ENCODE peak calls at places on chromosomes 16 and 17, in five cellular contexts. One of them, this sample, is unnamed. For H3K9me3 and H3K4me1, the result is how much of the 10 kb centered on the place peaks cover.

GRCh38 chr16:12231666-12232065 is 255.1 kb downstream of the SNX29 start:
- DNase-seq in adrenal gland: no peak
- DNase-seq in A549: no peak
- DNase-seq in endothelial cell of umbilical vein: peak
- DNase-seq in HepG2: no peak
- DNase-seq in this sample: no peak

GRCh38 chr17:81040791-81041337 is 5.9 kb downstream of the BAIAP2 start:
- DNase-seq in A549: peak
- DNase-seq in endothelial cell of umbilical vein: no peak
- DNase-seq in HepG2: peak
- DNase-seq in adrenal gland: peak
- DNase-seq in this sample: no peak

GRCh38 chr17:9513266-9513665 is 62.4 kb downstream of the STX8 start:
- DNase-seq in HepG2: no peak
- DNase-seq in endothelial cell of umbilical vein: no peak
- DNase-seq in adrenal gland: no peak
- DNase-seq in A549: no peak
- DNase-seq in this sample: no peak

GRCh38 chr17:68356520-68356919 is 65.2 kb downstream of the ARSG start:
- DNase-seq in A549: no peak
- DNase-seq in adrenal gland: no peak
- DNase-seq in HepG2: no peak
- DNase-seq in endothelial cell of umbilical vein: no peak
- DNase-seq in this sample: peak

GRCh38 chr16:68782198-68783174 is 45.4 kb downstream of the CDH1 start:
- DNase-seq in HepG2: no peak
- DNase-seq in endothelial cell of umbilical vein: no peak
- DNase-seq in A549: no peak
- DNase-seq in adrenal gland: no peak
- DNase-seq in this sample: no peak

GRCh38 chr16:81842564-81843242 is 63.6 kb downstream of the PLCG2 start:
- DNase-seq in endothelial cell of umbilical vein: no peak
- DNase-seq in adrenal gland: no peak
- DNase-seq in HepG2: no peak
- DNase-seq in A549: no peak
- DNase-seq in this sample: no peak

GRCh38 chr17:557371-557770 is 157.3 kb downstream of the VPS53 start:
- DNase-seq in HepG2: no peak
- DNase-seq in adrenal gland: no peak
- DNase-seq in A549: no peak
- DNase-seq in endothelial cell of umbilical vein: peak
- DNase-seq in this sample: no peak

GRCh38 chr17:79633154-79633553 is 22.3 kb upstream of the RBFOX3 start:
- DNase-seq in HepG2: no peak
- DNase-seq in A549: no peak
- DNase-seq in endothelial cell of umbilical vein: no peak
- DNase-seq in adrenal gland: peak
- DNase-seq in this sample: no peak

GRCh38 chr16:80283450-80284392 is 257.1 kb upstream of the DYNLRB2 start:
- DNase-seq in endothelial cell of umbilical vein: no peak
- DNase-seq in HepG2: no peak
- DNase-seq in A549: no peak
- DNase-seq in adrenal gland: no peak
- DNase-seq in this sample: no peak

GRCh38 chr17:7293821-7294613 is 422 bp downstream of the YBX2 start:
- DNase-seq in adrenal gland: no peak
- DNase-seq in A549: no peak
- DNase-seq in HepG2: peak
- DNase-seq in endothelial cell of umbilical vein: no peak
- DNase-seq in this sample: peak

GRCh38 chr17:31900877-31901276 is 631 bp downstream of the UTP6 start:
- DNase-seq in A549: peak
- DNase-seq in endothelial cell of umbilical vein: no peak
- DNase-seq in HepG2: peak
- DNase-seq in adrenal gland: no peak
- DNase-seq in this sample: peak

GRCh38 chr16:82819286-82819685 is 192.5 kb downstream of the CDH13 start:
- DNase-seq in A549: no peak
- DNase-seq in adrenal gland: no peak
- DNase-seq in endothelial cell of umbilical vein: no peak
- DNase-seq in HepG2: no peak
- DNase-seq in this sample: no peak

GRCh38 chr17:64326420-64327054 is 63.5 kb upstream of the TEX2 start:
- DNase-seq in HepG2: peak
- DNase-seq in adrenal gland: peak
- DNase-seq in A549: no peak
- DNase-seq in endothelial cell of umbilical vein: peak
- DNase-seq in this sample: no peak

DNA sequence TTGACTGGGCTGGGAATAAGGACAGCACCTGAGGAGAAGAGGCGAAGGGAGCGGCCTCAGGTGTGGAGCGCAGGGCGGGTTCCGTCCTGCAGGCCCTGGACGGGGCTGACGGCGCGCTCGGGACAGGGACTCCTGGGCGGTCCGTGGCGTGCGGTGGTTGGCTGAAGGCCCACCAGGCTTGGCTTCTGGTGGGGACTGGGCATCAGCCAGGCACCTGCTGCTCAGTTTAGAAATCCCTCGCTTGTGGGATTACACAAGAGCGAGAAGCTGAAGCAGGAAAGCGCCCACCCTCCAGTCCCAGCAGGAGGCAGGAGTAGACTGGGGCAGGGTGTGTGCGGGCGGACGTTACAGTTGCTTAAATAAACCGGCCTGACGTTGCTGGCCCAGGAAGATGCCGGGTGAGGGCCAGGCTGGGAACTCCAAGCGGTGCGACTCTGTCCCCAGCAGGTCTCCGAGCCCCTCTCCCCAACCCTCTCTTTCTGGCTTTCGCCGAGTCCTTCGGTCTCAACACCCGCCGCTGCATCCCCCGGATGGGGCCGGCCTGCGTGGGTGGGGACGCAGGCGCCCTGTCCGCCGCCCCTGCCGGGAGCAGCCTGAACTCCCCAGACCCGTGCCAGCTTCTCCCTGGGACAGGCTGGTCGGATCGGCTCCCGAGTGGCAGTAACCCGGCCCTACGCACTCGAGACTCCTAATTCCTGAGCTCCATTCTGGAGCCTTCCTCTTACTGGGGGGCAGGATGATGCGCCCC is 639 bp downstream of the MIF4GD start:
- DNase-seq in HepG2: peak
- DNase-seq in A549: peak
- DNase-seq in adrenal gland: peak
- DNase-seq in endothelial cell of umbilical vein: peak
- DNase-seq in this sample: peak
- H3K27ac ChIP-seq in HepG2: peak
- H3K27ac ChIP-seq in A549: peak
- H3K27ac ChIP-seq in adrenal gland: peak
- H3K27ac ChIP-seq in endothelial cell of umbilical vein: peak
- H3K27ac ChIP-seq in this sample: peak

GRCh38 chr16:84818989-84819643 is 669 bp upstream of the CRISPLD2 start:
- DNase-seq in endothelial cell of umbilical vein: no peak
- DNase-seq in A549: no peak
- DNase-seq in HepG2: no peak
- DNase-seq in adrenal gland: no peak
- DNase-seq in this sample: no peak
- H3K9me3 ChIP-seq in endothelial cell of umbilical vein: under half
- H3K9me3 ChIP-seq in A549: under half
- H3K9me3 ChIP-seq in HepG2: under half
- H3K9me3 ChIP-seq in adrenal gland: under half
- H3K9me3 ChIP-seq in this sample: under half

GRCh38 chr16:2519711-2520080 is 475 bp upstream of the AMDHD2 start:
- DNase-seq in endothelial cell of umbilical vein: no peak
- DNase-seq in A549: no peak
- DNase-seq in adrenal gland: peak
- DNase-seq in HepG2: no peak
- DNase-seq in this sample: no peak

GRCh38 chr16:2517954-2518605 is 2.1 kb upstream of the AMDHD2 start:
- DNase-seq in A549: no peak
- DNase-seq in HepG2: no peak
- DNase-seq in endothelial cell of umbilical vein: no peak
- DNase-seq in adrenal gland: no peak
- DNase-seq in this sample: no peak

GRCh38 chr16:2520784-2521577 is 810 bp downstream of the AMDHD2 start:
- DNase-seq in endothelial cell of umbilical vein: no peak
- DNase-seq in adrenal gland: peak
- DNase-seq in HepG2: peak
- DNase-seq in A549: no peak
- DNase-seq in this sample: peak

GRCh38 chr16:2520097-2520783 is at the start of gene AMDHD2:
- DNase-seq in adrenal gland: peak
- DNase-seq in A549: peak
- DNase-seq in HepG2: peak
- DNase-seq in endothelial cell of umbilical vein: peak
- DNase-seq in this sample: peak

GRCh38 chr16:2518823-2519710 is 1.1 kb upstream of the AMDHD2 start:
- DNase-seq in HepG2: no peak
- DNase-seq in A549: no peak
- DNase-seq in adrenal gland: no peak
- DNase-seq in endothelial cell of umbilical vein: no peak
- DNase-seq in this sample: no peak
- H3K4me1 ChIP-seq in HepG2: half or more
- H3K4me1 ChIP-seq in A549: under half
- H3K4me1 ChIP-seq in adrenal gland: under half
- H3K4me1 ChIP-seq in endothelial cell of umbilical vein: under half
- H3K4me1 ChIP-seq in this sample: under half

DNA sequence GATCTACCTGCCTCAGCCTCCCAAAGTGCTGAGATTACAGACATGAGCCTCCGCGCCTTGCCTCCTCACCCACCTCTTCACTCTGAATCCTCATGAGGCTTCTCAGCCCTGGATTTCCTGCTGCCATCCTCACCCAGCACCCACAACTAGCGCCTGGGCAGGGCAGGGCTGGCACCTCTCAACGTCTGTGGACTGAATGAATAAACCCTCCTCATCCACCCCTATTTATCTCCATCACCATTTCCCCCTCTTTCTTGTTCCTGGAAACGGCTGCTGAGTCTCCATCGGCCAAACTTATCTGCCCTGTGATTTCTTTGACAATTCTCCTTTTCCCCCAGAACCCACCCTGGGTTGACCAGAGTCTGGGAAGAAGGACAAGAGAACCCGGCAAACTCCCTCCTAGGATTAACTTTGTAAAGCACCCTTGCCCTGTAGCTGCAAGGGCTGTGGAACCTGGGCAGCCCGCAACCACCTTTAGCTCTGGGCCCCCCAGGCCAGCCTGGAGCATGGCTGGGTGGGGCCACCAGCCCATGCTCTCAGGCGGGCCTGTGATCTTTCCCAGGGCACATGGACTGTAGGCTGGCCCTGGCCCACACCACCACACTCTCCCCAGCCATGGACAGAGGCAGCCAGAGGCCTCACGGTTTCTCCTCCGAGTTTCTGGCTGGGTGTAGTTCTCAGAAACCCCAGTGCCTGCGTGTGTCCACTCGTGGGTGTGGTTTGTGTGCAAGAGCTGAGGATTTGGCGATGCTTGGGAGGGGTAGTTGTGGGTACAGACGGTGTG is 2.4 kb downstream of the SPN start:
- DNase-seq in endothelial cell of umbilical vein: no peak
- DNase-seq in HepG2: no peak
- DNase-seq in adrenal gland: no peak
- DNase-seq in A549: no peak
- DNase-seq in this sample: no peak
- H3K27ac ChIP-seq in endothelial cell of umbilical vein: no peak
- H3K27ac ChIP-seq in HepG2: no peak
- H3K27ac ChIP-seq in adrenal gland: no peak
- H3K27ac ChIP-seq in A549: no peak
- H3K27ac ChIP-seq in this sample: no peak

DNA sequence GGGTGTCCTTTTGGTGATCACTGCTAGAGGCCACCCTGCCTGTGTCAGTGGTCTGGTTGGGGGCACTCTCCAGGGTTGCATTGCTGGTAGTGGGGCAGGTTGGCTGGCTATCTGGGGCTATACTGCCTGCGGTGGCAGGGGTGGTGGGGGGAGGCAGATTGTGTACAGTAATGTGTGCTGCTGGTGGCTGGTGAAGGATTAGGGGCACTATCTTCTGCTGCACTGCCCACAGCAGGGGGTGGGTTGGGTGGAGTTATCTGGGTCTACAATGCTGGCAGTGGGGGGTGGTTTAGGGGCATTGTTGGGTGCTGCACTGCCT is 204.0 kb upstream of the WSB1 start:
- DNase-seq in HepG2: no peak
- DNase-seq in adrenal gland: no peak
- DNase-seq in A549: no peak
- DNase-seq in endothelial cell of umbilical vein: no peak
- DNase-seq in this sample: no peak
- H3K9me3 ChIP-seq in HepG2: under half
- H3K9me3 ChIP-seq in adrenal gland: under half
- H3K9me3 ChIP-seq in A549: under half
- H3K9me3 ChIP-seq in endothelial cell of umbilical vein: under half
- H3K9me3 ChIP-seq in this sample: under half

DNA sequence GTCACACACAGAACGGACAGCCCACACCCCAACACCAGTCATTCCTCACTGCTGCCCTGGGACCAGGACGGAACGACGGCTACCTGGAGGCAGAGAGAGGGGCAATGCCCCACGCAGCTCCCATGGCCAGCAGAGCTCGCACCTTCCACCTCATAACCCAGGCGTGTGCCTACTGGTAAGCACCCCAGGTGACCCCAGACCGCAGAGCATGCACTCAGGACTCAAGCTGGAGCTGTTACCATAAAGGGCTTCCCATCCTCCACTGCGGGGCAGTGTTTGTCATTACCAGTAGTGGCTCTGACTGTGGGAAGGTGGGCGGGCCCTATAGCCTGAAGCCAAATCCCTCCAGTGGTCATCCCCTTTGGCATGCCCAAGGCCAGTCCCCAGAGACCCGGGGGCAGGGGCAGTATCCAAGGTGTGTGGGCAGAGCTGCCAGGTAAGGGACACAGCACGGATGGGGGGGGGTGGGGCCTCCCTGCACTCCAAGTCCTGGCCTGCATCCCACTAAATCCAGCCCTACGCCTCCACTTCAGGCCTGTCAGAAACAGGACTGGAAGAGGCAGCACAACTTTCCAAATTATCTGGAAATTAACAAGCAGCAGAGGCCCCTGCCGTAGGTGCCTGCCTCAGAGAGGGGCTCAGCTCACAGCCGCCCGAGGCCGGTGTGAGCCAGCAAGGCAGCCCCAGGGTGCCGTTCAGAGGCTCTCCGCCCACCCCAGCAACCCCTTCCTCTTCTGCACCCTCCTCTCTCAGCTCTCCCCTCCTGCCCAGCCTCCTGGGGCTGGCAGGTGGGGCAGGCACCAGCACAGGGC is 4.8 kb upstream of the BCAR1 start:
- DNase-seq in HepG2: peak
- DNase-seq in A549: no peak
- DNase-seq in endothelial cell of umbilical vein: peak
- DNase-seq in adrenal gland: peak
- DNase-seq in this sample: no peak
- H3K4me1 ChIP-seq in HepG2: half or more
- H3K4me1 ChIP-seq in A549: half or more
- H3K4me1 ChIP-seq in endothelial cell of umbilical vein: half or more
- H3K4me1 ChIP-seq in adrenal gland: under half
- H3K4me1 ChIP-seq in this sample: under half

This sample was measured in small intestine.